ENCODE peak calls at places on chromosome 18, in ten cellular contexts. C is GM04503; T is ELR; O is upper lobe of left lung; S is Right ventricle myocardium superior; V is H54; N is left cardiac atrium; L is A172; M is HCT116; W is activated naive CD4-positive, alpha-beta T cell. Y is an unnamed sample.

GRCh38 chr18:69838620-69839411 is 108.9 kb downstream of the CD226 start:
- DNase-seq in T (peak), W (no peak), C (no peak), L (peak), V (peak), N (no peak), O (no peak), S (no peak), M (peak), Y (no peak)

GRCh38 chr18:48541026-48541746 is 2.4 kb downstream of the CTIF start:
- DNase-seq in V (peak), N (peak), W (no peak), L (peak), C (peak), T (peak), M (no peak), S (peak), O (peak), Y (peak)

GRCh38 chr18:32346667-32347066 is 124.0 kb downstream of the GAREM1 start:
- DNase-seq in W (no peak), T (no peak), M (no peak), N (no peak), O (no peak), S (no peak), V (no peak), C (no peak), L (no peak), Y (no peak)

GRCh38 chr18:28974504-28974903 is 797.6 kb upstream of the CDH2 start:
- DNase-seq in N (no peak), M (no peak), O (no peak), V (no peak), W (no peak), T (peak), L (no peak), S (no peak), C (no peak), Y (no peak)

GRCh38 chr18:35231052-35231451 is 9.8 kb upstream of the ZNF397 start:
- DNase-seq in V (peak), N (peak), W (peak), S (peak), M (peak), L (peak), T (peak), C (no peak), O (peak), Y (peak)

GRCh38 chr18:75218064-75218463 is 7.5 kb downstream of the TSHZ1 start:
- DNase-seq in M (no peak), S (no peak), N (no peak), L (no peak), V (no peak), T (no peak), W (no peak), O (no peak), C (no peak), Y (no peak)

GRCh38 chr18:29753379-29753778 is 1289.2 kb downstream of the DSC3 start:
- DNase-seq in S (no peak), W (no peak), N (no peak), O (no peak), V (no peak), L (peak), M (no peak), C (no peak), T (peak), Y (no peak)

GRCh38 chr18:80246656-80247402 is 485 bp downstream of the PARD6G start:
- DNase-seq in C (no peak), S (peak), T (peak), O (no peak), V (no peak), L (no peak), W (no peak), M (no peak), N (peak), Y (peak)

GRCh38 chr18:9993846-9994660 is 80.2 kb downstream of the VAPA start:
- DNase-seq in L (no peak), W (no peak), V (no peak), N (no peak), T (no peak), M (no peak), C (no peak), S (no peak), O (no peak), Y (no peak)

GRCh38 chr18:46411191-46411590 is 245.8 kb downstream of the LOXHD1 start:
- DNase-seq in O (no peak), M (no peak), S (no peak), T (no peak), L (no peak), N (no peak), V (no peak), W (no peak), C (no peak), Y (no peak)

GRCh38 chr18:32760391-32760790 is 12.4 kb downstream of the KLHL14 start:
- DNase-seq in S (no peak), V (no peak), W (no peak), O (no peak), N (no peak), C (no peak), T (no peak), L (no peak), M (no peak), Y (no peak)

GRCh38 chr18:49699303-49699702 is 114.0 kb downstream of the ACAA2 start:
- DNase-seq in M (no peak), L (no peak), S (no peak), C (no peak), N (no peak), W (no peak), V (no peak), O (no peak), T (no peak), Y (no peak)

GRCh38 chr18:8744038-8744437 is 38.7 kb downstream of the MTCL1 start:
- DNase-seq in V (no peak), W (no peak), M (no peak), C (no peak), T (no peak), N (no peak), S (no peak), L (no peak), O (no peak), Y (no peak)

GRCh38 chr18:24364177-24364576 is 33.4 kb downstream of the OSBPL1A start:
- DNase-seq in V (no peak), W (no peak), L (no peak), S (no peak), C (no peak), N (no peak), T (no peak), M (no peak), O (no peak), Y (no peak)

GRCh38 chr18:53380063-53380639 is 844.3 kb downstream of the MBD2 start:
- DNase-seq in M (peak), C (no peak), L (peak), V (peak), N (no peak), S (no peak), O (no peak), W (no peak), T (peak), Y (no peak)

GRCh38 chr18:10453885-10454772 is at the start of gene APCDD1:
- DNase-seq in S (peak), C (no peak), M (no peak), T (no peak), L (no peak), O (peak), N (peak), V (no peak), W (no peak), Y (peak)

GRCh38 chr18:13614701-13615288 is 111.6 kb downstream of the FAM210A start:
- DNase-seq in V (no peak), O (no peak), S (no peak), C (no peak), M (no peak), W (no peak), T (no peak), N (peak), L (peak), Y (peak)

GRCh38 chr18:3360211-3360610 is 89.8 kb upstream of the TGIF1 start:
- DNase-seq in L (no peak), W (no peak), O (no peak), M (no peak), T (no peak), N (no peak), C (no peak), V (no peak), S (no peak), Y (no peak)

GRCh38 chr18:46099463-46099862 is 1.4 kb upstream of the ATP5F1A start:
- DNase-seq in T (no peak), C (no peak), O (no peak), V (no peak), W (no peak), M (no peak), N (no peak), S (no peak), L (no peak), Y (no peak)

GRCh38 chr18:13577091-13577697 is 149.2 kb downstream of the FAM210A start:
- DNase-seq in N (no peak), M (no peak), L (peak), O (no peak), T (peak), W (no peak), V (no peak), C (peak), S (no peak), Y (no peak)

GRCh38 chr18:33495278-33495677 is 54.8 kb upstream of the CCDC178 start:
- DNase-seq in O (no peak), C (no peak), L (no peak), S (no peak), T (no peak), V (no peak), N (no peak), W (no peak), M (no peak), Y (no peak)

GRCh38 chr18:79950440-79951341 is 762 bp downstream of the SLC66A2 start:
- DNase-seq in C (no peak), T (peak), N (no peak), O (peak), S (peak), W (no peak), V (no peak), M (no peak), L (no peak), Y (peak)

GRCh38 chr18:27673861-27674260 is 488.8 kb upstream of the CHST9 start:
- DNase-seq in W (no peak), N (no peak), S (no peak), T (no peak), M (no peak), L (no peak), C (no peak), V (no peak), O (no peak), Y (no peak)

GRCh38 chr18:12014976-12015696 is 33.8 kb downstream of the IMPA2 start:
- DNase-seq in T (no peak), C (no peak), W (no peak), M (no peak), L (no peak), N (no peak), S (no peak), O (no peak), V (no peak), Y (no peak)

GRCh38 chr18:3305354-3305762 is 43.4 kb downstream of the MYL12B start:
- DNase-seq in S (no peak), L (peak), N (no peak), O (no peak), T (peak), V (peak), C (peak), M (no peak), W (no peak), Y (no peak)

GRCh38 chr18:7089369-7089768 is 28.2 kb downstream of the LAMA1 start:
- DNase-seq in S (no peak), T (no peak), W (no peak), M (no peak), L (no peak), V (no peak), O (no peak), N (no peak), C (no peak), Y (no peak)

GRCh38 chr18:3472681-3473544 is 22.9 kb downstream of the TGIF1 start:
- DNase-seq in W (no peak), T (no peak), M (no peak), S (no peak), N (no peak), C (no peak), V (no peak), L (no peak), O (no peak), Y (no peak)

GRCh38 chr18:75201936-75202335 is 7.0 kb downstream of the PTGR3 start:
- DNase-seq in V (no peak), W (no peak), T (no peak), O (no peak), S (no peak), N (no peak), M (no peak), C (no peak), L (no peak), Y (no peak)

GRCh38 chr18:35376742-35377695 is at the start of gene ZNF396:
- DNase-seq in O (peak), W (peak), M (peak), L (peak), V (no peak), T (peak), S (peak), C (no peak), N (peak), Y (peak)

GRCh38 chr18:54294274-54294673 is 25.0 kb downstream of the POLI start:
- DNase-seq in S (no peak), T (no peak), O (no peak), N (no peak), W (no peak), M (no peak), V (no peak), L (no peak), C (no peak), Y (no peak)

GRCh38 chr18:63161032-63161727 is 158.4 kb downstream of the BCL2 start:
- DNase-seq in T (no peak), C (no peak), W (no peak), O (no peak), N (no peak), V (no peak), L (no peak), S (no peak), M (no peak), Y (no peak)

GRCh38 chr18:2847341-2848144 is 737 bp downstream of the EMILIN2 start:
- DNase-seq in V (no peak), S (peak), C (no peak), M (no peak), N (peak), W (no peak), L (no peak), T (peak), O (no peak), Y (peak)

GRCh38 chr18:8163287-8163959 is 445.8 kb upstream of the RAB12 start:
- DNase-seq in N (no peak), C (no peak), W (no peak), L (no peak), V (no peak), O (no peak), T (no peak), S (no peak), M (no peak), Y (no peak)

GRCh38 chr18:45398448-45398847 is 216.8 kb upstream of the SLC14A2 start:
- DNase-seq in S (no peak), O (no peak), C (no peak), V (no peak), M (no peak), L (no peak), N (no peak), T (peak), W (no peak), Y (no peak)